ENCODE peak calls at places on chromosomes 7 and 10, in nine cellular contexts. M is H1, I is vagina, F is K562, L is transverse colon, E is breast epithelium, A is suprapubic skin, X is sigmoid colon, P is prostate gland. Z is an unnamed sample.

GRCh38 chr10:87760195-87760905 is 57.7 kb downstream of the ATAD1 start:
- DNase-seq in X (no peak), I (no peak), L (no peak), A (no peak), M (no peak), P (no peak), E (no peak), F (no peak), Z (no peak)

GRCh38 chr10:78296794-78297193 is 263.1 kb downstream of the RPS24 start:
- DNase-seq in X (no peak), L (no peak), F (no peak), P (no peak), E (no peak), A (no peak), I (no peak), M (no peak), Z (no peak)

GRCh38 chr7:95594185-95594584 is 2.1 kb downstream of the PDK4 start:
- DNase-seq in I (no peak), X (no peak), A (no peak), F (no peak), E (no peak), M (no peak), P (no peak), L (no peak), Z (no peak)

GRCh38 chr7:79702116-79702515 is 248.6 kb upstream of the MAGI2 start:
- DNase-seq in E (no peak), M (no peak), I (no peak), L (no peak), X (no peak), A (no peak), P (no peak), F (no peak), Z (no peak)

GRCh38 chr7:46022397-46022796 is 101.3 kb upstream of the IGFBP3 start:
- DNase-seq in X (no peak), M (no peak), L (no peak), P (no peak), A (no peak), I (no peak), E (no peak), F (no peak), Z (no peak)

GRCh38 chr10:3117486-3117885 is 50.1 kb downstream of the PFKP start:
- DNase-seq in A (no peak), L (no peak), E (no peak), X (no peak), M (no peak), P (no peak), I (no peak), F (no peak), Z (no peak)

GRCh38 chr7:108575156-108575555 is 5.5 kb downstream of the DNAJB9 start:
- DNase-seq in M (no peak), L (no peak), F (no peak), P (no peak), A (no peak), E (no peak), I (no peak), X (no peak), Z (no peak)

GRCh38 chr7:12683678-12684077 is 3.8 kb upstream of the ARL4A start:
- DNase-seq in X (no peak), E (no peak), F (no peak), P (no peak), A (no peak), I (no peak), M (no peak), L (no peak), Z (no peak)

GRCh38 chr10:95861401-95861800 is 46.4 kb upstream of the CC2D2B start:
- DNase-seq in P (no peak), X (no peak), M (no peak), E (no peak), L (no peak), F (no peak), I (no peak), A (no peak), Z (no peak)

GRCh38 chr10:84214612-84215235 is 10.6 kb downstream of the LRIT2 start:
- DNase-seq in F (peak), P (no peak), M (peak), X (no peak), I (no peak), A (no peak), E (no peak), L (peak), Z (peak)

GRCh38 chr10:35341521-35341920 is 5.2 kb downstream of the CCNY start:
- DNase-seq in I (no peak), M (no peak), P (no peak), L (no peak), A (no peak), X (no peak), F (no peak), E (no peak), Z (no peak)

GRCh38 chr7:91852263-91852741 is 28.2 kb downstream of the MTERF1 start:
- DNase-seq in F (no peak), A (no peak), X (no peak), I (no peak), M (no peak), E (no peak), L (no peak), P (no peak), Z (no peak)

GRCh38 chr7:46212425-46213153 is 291.5 kb upstream of the IGFBP3 start:
- DNase-seq in P (no peak), X (no peak), F (no peak), I (peak), E (no peak), L (no peak), M (peak), A (no peak), Z (no peak)

GRCh38 chr10:77582710-77583115 is 54.9 kb downstream of the KCNMA1 start:
- DNase-seq in E (no peak), M (no peak), I (no peak), F (peak), X (peak), P (no peak), L (no peak), A (no peak), Z (no peak)

GRCh38 chr7:74038194-74038961 is 10.4 kb downstream of the ELN start:
- DNase-seq in L (no peak), P (no peak), I (no peak), X (peak), E (no peak), A (no peak), F (no peak), M (no peak), Z (no peak)

GRCh38 chr7:2526659-2527504 is 7.3 kb downstream of the LFNG start:
- DNase-seq in F (no peak), A (no peak), M (no peak), L (peak), I (no peak), X (no peak), E (no peak), P (no peak), Z (no peak)

GRCh38 chr10:110530131-110530831 is 32.6 kb downstream of the DUSP5 start:
- DNase-seq in X (peak), I (peak), L (no peak), E (peak), P (peak), F (no peak), M (peak), A (peak), Z (no peak)

GRCh38 chr10:49187044-49187484 is 1.1 kb downstream of the TMEM273 start:
- DNase-seq in E (no peak), M (peak), F (no peak), A (no peak), X (no peak), I (peak), L (no peak), P (no peak), Z (no peak)

GRCh38 chr10:22322663-22323160 is 1.8 kb downstream of the BMI1 start:
- DNase-seq in F (no peak), L (no peak), M (no peak), I (no peak), E (no peak), A (no peak), P (no peak), X (no peak), Z (no peak)

GRCh38 chr10:100163704-100164621 is 21.9 kb downstream of the ERLIN1 start:
- DNase-seq in X (no peak), P (no peak), A (no peak), M (no peak), F (no peak), E (no peak), I (no peak), L (no peak), Z (no peak)

GRCh38 chr10:561721-562120 is 127.7 kb downstream of the DIP2C start:
- DNase-seq in E (no peak), X (no peak), L (no peak), M (no peak), F (no peak), I (no peak), P (no peak), A (no peak), Z (no peak)

GRCh38 chr10:89073719-89074118 is 83.1 kb downstream of the FAS start:
- DNase-seq in M (no peak), P (no peak), L (no peak), A (no peak), X (no peak), F (no peak), I (no peak), E (no peak), Z (no peak)

GRCh38 chr10:45163315-45163975 is 152.0 kb downstream of the OR13A1 start:
- DNase-seq in F (no peak), X (no peak), A (no peak), I (no peak), P (no peak), M (no peak), L (no peak), E (no peak), Z (no peak)

GRCh38 chr10:47044741-47045140 is 133.5 kb downstream of the PTPN20 start:
- DNase-seq in L (no peak), M (no peak), P (no peak), E (peak), F (no peak), X (peak), A (no peak), I (no peak), Z (no peak)

GRCh38 chr7:46285856-46286255 is 364.8 kb upstream of the IGFBP3 start:
- DNase-seq in A (no peak), M (no peak), P (no peak), F (no peak), X (no peak), E (no peak), I (no peak), L (no peak), Z (no peak)

GRCh38 chr10:71647526-71648354 is 71.8 kb downstream of the C10orf105 start:
- DNase-seq in F (peak), E (no peak), P (no peak), I (no peak), M (peak), X (no peak), A (no peak), L (no peak), Z (no peak)

GRCh38 chr10:124239134-124239533 is 145.7 kb upstream of the CHST15 start:
- DNase-seq in F (no peak), M (no peak), X (peak), P (no peak), A (peak), L (peak), I (no peak), E (no peak), Z (no peak)

GRCh38 chr10:72658696-72659400 is 33.0 kb upstream of the MICU1 start:
- DNase-seq in I (no peak), X (no peak), M (no peak), P (no peak), F (no peak), A (no peak), L (no peak), E (no peak), Z (no peak)

GRCh38 chr10:79475877-79476276 is 30.5 kb upstream of the ZCCHC24 start:
- DNase-seq in E (no peak), M (no peak), F (no peak), L (no peak), I (no peak), X (no peak), P (no peak), A (no peak), Z (no peak)

GRCh38 chr7:76011437-76011836 is 17.0 kb upstream of the TMEM120A start:
- DNase-seq in P (no peak), M (no peak), A (no peak), L (no peak), X (peak), F (no peak), I (no peak), E (no peak), Z (no peak)

GRCh38 chr10:137031-137430 is 1.8 kb downstream of the ZMYND11 start:
- DNase-seq in F (peak), A (no peak), P (no peak), M (peak), X (no peak), L (no peak), I (no peak), E (no peak), Z (peak)

GRCh38 chr7:3238525-3239210 is 62.4 kb upstream of the SDK1 start:
- DNase-seq in A (no peak), L (no peak), P (no peak), E (no peak), X (no peak), M (no peak), I (peak), F (no peak), Z (no peak)

GRCh38 chr10:124675261-124675660 is 68.9 kb downstream of the FAM53B start:
- DNase-seq in L (no peak), X (no peak), P (no peak), I (no peak), E (no peak), M (no peak), F (no peak), A (no peak), Z (no peak)

GRCh38 chr7:144854839-144855424 is 19.1 kb upstream of the TPK1 start:
- DNase-seq in F (peak), E (no peak), A (no peak), P (no peak), M (no peak), I (no peak), X (no peak), L (no peak), Z (no peak)

GRCh38 chr7:100169147-100169850 is 882 bp upstream of the GAL3ST4 start:
- DNase-seq in E (no peak), M (no peak), X (no peak), P (no peak), A (no peak), F (no peak), I (no peak), L (no peak), Z (no peak)

GRCh38 chr7:122166708-122167107 is 22.7 kb upstream of the AASS start:
- DNase-seq in M (no peak), A (no peak), F (no peak), L (no peak), P (no peak), X (no peak), I (no peak), E (no peak), Z (no peak)

GRCh38 chr7:104973227-104973626 is 40.8 kb upstream of the KMT2E start:
- DNase-seq in L (no peak), P (no peak), X (no peak), A (no peak), E (no peak), F (no peak), I (no peak), M (peak), Z (no peak)

GRCh38 chr10:13189946-13190345 is 28.6 kb downstream of the MCM10 start:
- DNase-seq in L (no peak), F (no peak), E (no peak), A (no peak), M (no peak), X (no peak), P (no peak), I (no peak), Z (no peak)

GRCh38 chr7:134802762-134803161 is 23.3 kb downstream of the CALD1 start:
- DNase-seq in M (no peak), A (no peak), F (no peak), L (no peak), P (no peak), I (no peak), E (no peak), X (no peak), Z (no peak)

GRCh38 chr7:140559410-140559809 is 80.1 kb upstream of the MKRN1 start:
- DNase-seq in A (no peak), E (no peak), P (no peak), X (no peak), I (no peak), M (no peak), F (no peak), L (no peak), Z (no peak)

GRCh38 chr7:154996756-154997155 is 6.2 kb downstream of the PAXIP1 start:
- DNase-seq in A (no peak), F (no peak), X (no peak), P (no peak), E (no peak), L (no peak), I (no peak), M (no peak), Z (no peak)

GRCh38 chr7:154996101-154996500 is 6.8 kb downstream of the PAXIP1 start:
- DNase-seq in E (no peak), I (no peak), L (no peak), M (no peak), P (no peak), A (no peak), X (no peak), F (no peak), Z (no peak)

GRCh38 chr7:154997840-154998370 is 5.0 kb downstream of the PAXIP1 start:
- DNase-seq in A (no peak), M (no peak), X (no peak), L (no peak), P (no peak), F (no peak), E (no peak), I (no peak), Z (no peak)

GRCh38 chr7:154998481-154998880 is 4.4 kb downstream of the PAXIP1 start:
- DNase-seq in E (no peak), I (no peak), M (no peak), A (no peak), F (no peak), P (no peak), X (no peak), L (no peak), Z (no peak)

DNA sequence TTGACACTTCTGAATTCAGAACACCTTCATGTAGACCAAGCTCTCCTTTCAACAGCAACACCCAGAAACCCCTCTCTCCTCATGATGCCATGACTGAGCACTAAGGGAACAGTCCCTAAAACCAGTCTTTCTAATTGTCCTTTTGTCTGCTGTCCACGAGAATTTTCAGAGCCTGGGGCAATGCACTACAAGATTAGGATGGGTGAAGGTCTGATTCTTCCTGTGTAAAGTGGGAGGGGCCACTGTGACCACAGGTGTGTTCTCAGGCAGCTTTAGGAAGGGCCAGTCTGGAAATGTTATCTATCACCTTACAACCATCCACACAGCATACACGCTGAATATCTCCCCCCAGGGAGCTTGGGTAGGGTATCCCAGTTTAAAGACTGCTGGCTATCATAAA is 7.9 kb downstream of the PAXIP1 start:
- DNase-seq in I (no peak), F (no peak), X (no peak), M (no peak), P (no peak), E (no peak), A (no peak), L (no peak), Z (no peak)
- TF ChIP-seq POLR2A in I (no peak), F (no peak), X (no peak), M (no peak), P (no peak), E (no peak), A (no peak), L (no peak), Z (no peak)

DNA sequence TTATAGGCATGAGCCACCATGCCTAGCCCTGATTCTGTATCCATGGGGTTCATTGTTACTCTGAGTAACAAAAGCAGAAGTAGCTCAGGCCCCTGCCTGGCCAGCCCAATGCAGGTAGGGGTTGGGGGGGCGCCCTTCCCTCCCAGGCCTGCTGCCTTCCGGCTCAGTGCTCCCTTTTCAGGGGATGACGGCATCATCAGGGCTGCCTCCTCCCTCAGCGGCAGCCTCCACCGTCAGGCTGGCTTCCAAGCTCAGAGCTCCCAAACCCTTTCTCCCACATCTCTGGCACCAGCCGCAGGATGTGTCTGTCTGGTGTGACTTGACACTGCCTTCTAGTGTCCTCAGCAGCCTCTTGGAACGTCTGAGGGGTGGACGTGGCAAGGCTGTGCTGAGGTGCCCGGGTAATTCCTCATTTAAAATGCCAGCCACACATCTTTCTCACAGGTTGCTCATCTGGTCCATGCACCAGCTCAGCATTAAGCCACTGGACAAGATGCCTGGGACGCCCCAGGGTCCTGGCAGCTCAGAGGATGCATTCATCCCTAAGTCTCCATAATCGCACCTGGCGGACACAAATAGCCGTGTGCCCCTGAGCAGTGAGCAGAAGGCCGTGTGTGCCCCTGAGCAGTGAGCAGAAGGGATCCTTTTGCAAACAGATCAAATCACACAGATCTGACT is 38.2 kb downstream of the PAPOLB start:
- DNase-seq in E (no peak), M (no peak), P (no peak), I (no peak), X (no peak), F (no peak), A (no peak), L (no peak), Z (no peak)
- TF ChIP-seq POLR2AphosphoS5 in E (no peak), M (no peak), P (no peak), I (no peak), X (no peak), F (no peak), A (no peak), L (no peak), Z (no peak)

GRCh38 chr7:70142247-70142932 is 544.1 kb downstream of the AUTS2 start:
- DNase-seq in F (no peak), M (no peak), I (no peak), L (no peak), X (no peak), P (no peak), E (no peak), A (no peak), Z (no peak)
- TF ChIP-seq POLR2A in F (no peak), M (no peak), I (no peak), L (no peak), X (no peak), P (no peak), E (no peak), A (no peak), Z (no peak)

DNA sequence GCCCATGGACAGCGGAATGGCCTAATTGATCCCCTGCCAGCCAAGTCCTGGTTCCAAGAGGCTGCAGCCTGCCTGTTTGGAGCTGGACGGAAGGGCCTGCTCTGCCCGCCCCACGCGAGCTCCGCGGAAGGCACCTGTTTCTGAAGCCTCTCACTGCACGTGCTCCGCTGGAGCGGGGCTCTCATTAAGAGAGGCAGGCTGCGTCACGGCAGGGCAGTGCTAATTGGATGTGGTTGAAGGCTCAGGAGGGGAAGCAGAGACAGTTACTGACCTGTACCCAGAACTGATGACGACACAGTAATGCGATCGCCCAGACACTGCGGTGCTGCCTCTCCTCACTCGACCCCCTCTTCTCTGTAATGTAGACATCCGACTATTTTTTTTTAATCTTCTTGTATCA is 411.1 kb upstream of the MGMT start:
- DNase-seq in A (no peak), F (no peak), L (no peak), M (no peak), I (no peak), E (no peak), X (no peak), P (no peak), Z (no peak)
- TF ChIP-seq POLR2AphosphoS5 in A (no peak), F (no peak), L (no peak), M (no peak), I (no peak), E (no peak), X (no peak), P (no peak), Z (no peak)

GRCh38 chr10:113854757-113855626 is 531 bp downstream of the NHLRC2 start:
- DNase-seq in E (no peak), X (peak), A (peak), I (no peak), L (peak), M (peak), P (peak), F (peak), Z (peak)
- TF ChIP-seq POLR2A in E (no peak), X (no peak), A (no peak), I (no peak), L (peak), M (peak), P (no peak), F (peak), Z (peak)

GRCh38 chr10:119284679-119285096 is 77.3 kb downstream of the GRK5 start:
- DNase-seq in A (no peak), I (no peak), M (no peak), L (no peak), P (peak), X (peak), F (no peak), E (no peak), Z (no peak)
- TF ChIP-seq POLR2AphosphoS5 in A (no peak), I (no peak), M (no peak), L (no peak), P (peak), X (no peak), F (no peak), E (peak), Z (no peak)

GRCh38 chr7:37265006-37265405 is 183.7 kb downstream of the ELMO1 start:
- DNase-seq in X (no peak), I (no peak), E (no peak), M (no peak), P (no peak), F (no peak), A (no peak), L (no peak), Z (no peak)
- TF ChIP-seq POLR2A in X (no peak), I (no peak), E (no peak), M (no peak), P (no peak), F (no peak), A (no peak), L (no peak), Z (no peak)

Z was measured in GM12891.